ENCODE peak calls at places on chromosomes 5 and 9, in eight cellular contexts. One of them, this sample, is unnamed.

GRCh38 chr5:102792705-102793104 is 37.6 kb downstream of the PAM start:
- DNase-seq in GM18507: no peak
- DNase-seq in endothelial cell: no peak
- DNase-seq in amniotic stem cell: no peak
- DNase-seq in NCI-H2029 treated with DMSO at 0.1 percent for 48 hours: peak; percentile 33
- DNase-seq in brain microvascular endothelial cell: peak; percentile 12
- DNase-seq in tibial artery: no peak
- DNase-seq in activated naive CD4-positive, alpha-beta T cell: no peak
- DNase-seq in this sample: no peak

GRCh38 chr9:114317665-114318357 is 5.1 kb upstream of the ORM1 start:
- DNase-seq in GM18507: no peak
- DNase-seq in activated naive CD4-positive, alpha-beta T cell: no peak
- DNase-seq in brain microvascular endothelial cell: no peak
- DNase-seq in NCI-H2029 treated with DMSO at 0.1 percent for 48 hours: no peak
- DNase-seq in tibial artery: no peak
- DNase-seq in amniotic stem cell: no peak
- DNase-seq in endothelial cell: no peak
- DNase-seq in this sample: no peak

GRCh38 chr5:172035039-172035438 is 28.6 kb upstream of the FBXW11 start:
- DNase-seq in brain microvascular endothelial cell: no peak
- DNase-seq in endothelial cell: no peak
- DNase-seq in activated naive CD4-positive, alpha-beta T cell: no peak
- DNase-seq in amniotic stem cell: no peak
- DNase-seq in GM18507: no peak
- DNase-seq in NCI-H2029 treated with DMSO at 0.1 percent for 48 hours: no peak
- DNase-seq in tibial artery: no peak
- DNase-seq in this sample: no peak

GRCh38 chr9:121717141-121717749 is 65.8 kb downstream of the DAB2IP start:
- DNase-seq in amniotic stem cell: no peak
- DNase-seq in endothelial cell: no peak
- DNase-seq in activated naive CD4-positive, alpha-beta T cell: no peak
- DNase-seq in NCI-H2029 treated with DMSO at 0.1 percent for 48 hours: no peak
- DNase-seq in tibial artery: no peak
- DNase-seq in brain microvascular endothelial cell: no peak
- DNase-seq in GM18507: no peak
- DNase-seq in this sample: no peak

GRCh38 chr9:91119147-91119546 is 242.6 kb downstream of the AUH start:
- DNase-seq in brain microvascular endothelial cell: peak; percentile 31
- DNase-seq in NCI-H2029 treated with DMSO at 0.1 percent for 48 hours: no peak
- DNase-seq in activated naive CD4-positive, alpha-beta T cell: no peak
- DNase-seq in amniotic stem cell: peak; percentile 36
- DNase-seq in tibial artery: no peak
- DNase-seq in endothelial cell: peak; percentile 11
- DNase-seq in GM18507: no peak
- DNase-seq in this sample: no peak

GRCh38 chr5:34511063-34511462 is 145.1 kb upstream of the RAI14 start:
- DNase-seq in endothelial cell: no peak
- DNase-seq in tibial artery: no peak
- DNase-seq in activated naive CD4-positive, alpha-beta T cell: no peak
- DNase-seq in brain microvascular endothelial cell: no peak
- DNase-seq in GM18507: no peak
- DNase-seq in NCI-H2029 treated with DMSO at 0.1 percent for 48 hours: no peak
- DNase-seq in amniotic stem cell: no peak
- DNase-seq in this sample: no peak

GRCh38 chr5:150764530-150764929 is 5.7 kb upstream of the DCTN4 start:
- DNase-seq in NCI-H2029 treated with DMSO at 0.1 percent for 48 hours: no peak
- DNase-seq in activated naive CD4-positive, alpha-beta T cell: no peak
- DNase-seq in amniotic stem cell: no peak
- DNase-seq in endothelial cell: no peak
- DNase-seq in tibial artery: no peak
- DNase-seq in brain microvascular endothelial cell: no peak
- DNase-seq in GM18507: no peak
- DNase-seq in this sample: no peak

GRCh38 chr5:1644810-1645571 is 121.2 kb upstream of the LPCAT1 start:
- DNase-seq in amniotic stem cell: peak; percentile 33
- DNase-seq in GM18507: peak; percentile 81
- DNase-seq in tibial artery: peak; percentile 67
- DNase-seq in NCI-H2029 treated with DMSO at 0.1 percent for 48 hours: peak; percentile 50
- DNase-seq in brain microvascular endothelial cell: peak; percentile 68
- DNase-seq in endothelial cell: peak; percentile 88
- DNase-seq in activated naive CD4-positive, alpha-beta T cell: peak; percentile 75
- DNase-seq in this sample: peak; percentile 95

GRCh38 chr5:15501057-15501791 is 1.2 kb downstream of the FBXL7 start:
- DNase-seq in endothelial cell: peak; percentile 65
- DNase-seq in tibial artery: peak; percentile 45
- DNase-seq in GM18507: no peak
- DNase-seq in amniotic stem cell: peak; percentile 65
- DNase-seq in NCI-H2029 treated with DMSO at 0.1 percent for 48 hours: no peak
- DNase-seq in brain microvascular endothelial cell: peak; percentile 86
- DNase-seq in activated naive CD4-positive, alpha-beta T cell: no peak
- DNase-seq in this sample: peak; percentile 53

GRCh38 chr9:104993291-104993963 is 65.5 kb upstream of the ABCA1 start:
- DNase-seq in NCI-H2029 treated with DMSO at 0.1 percent for 48 hours: no peak
- DNase-seq in GM18507: no peak
- DNase-seq in endothelial cell: peak; percentile 71
- DNase-seq in tibial artery: peak; percentile 93
- DNase-seq in amniotic stem cell: no peak
- DNase-seq in activated naive CD4-positive, alpha-beta T cell: no peak
- DNase-seq in brain microvascular endothelial cell: peak; percentile 90
- DNase-seq in this sample: peak; percentile 84

GRCh38 chr9:86303316-86303975 is 21.1 kb upstream of the ISCA1 start:
- DNase-seq in brain microvascular endothelial cell: no peak
- DNase-seq in NCI-H2029 treated with DMSO at 0.1 percent for 48 hours: no peak
- DNase-seq in endothelial cell: no peak
- DNase-seq in activated naive CD4-positive, alpha-beta T cell: no peak
- DNase-seq in GM18507: no peak
- DNase-seq in amniotic stem cell: no peak
- DNase-seq in tibial artery: no peak
- DNase-seq in this sample: no peak

GRCh38 chr5:135447298-135447929 is at the start of gene DCANP1:
- DNase-seq in activated naive CD4-positive, alpha-beta T cell: no peak
- DNase-seq in tibial artery: no peak
- DNase-seq in endothelial cell: no peak
- DNase-seq in amniotic stem cell: no peak
- DNase-seq in GM18507: no peak
- DNase-seq in NCI-H2029 treated with DMSO at 0.1 percent for 48 hours: peak; percentile 46
- DNase-seq in brain microvascular endothelial cell: no peak
- DNase-seq in this sample: no peak

GRCh38 chr5:179858241-179858585 is 404 bp downstream of the MRNIP start:
- DNase-seq in tibial artery: peak; percentile 38
- DNase-seq in activated naive CD4-positive, alpha-beta T cell: no peak
- DNase-seq in amniotic stem cell: peak; percentile 5
- DNase-seq in NCI-H2029 treated with DMSO at 0.1 percent for 48 hours: peak; percentile 60
- DNase-seq in GM18507: no peak
- DNase-seq in endothelial cell: peak; percentile 18
- DNase-seq in brain microvascular endothelial cell: no peak
- DNase-seq in this sample: peak; percentile 85